ENCODE peak calls at places on chromosomes 5 and 9, in six cellular contexts. One of them, this sample, is unnamed.

GRCh38 chr5:96322217-96322616 is 110.8 kb downstream of the PCSK1 start:
- DNase-seq in H1: no peak
- DNase-seq in fibroblast of lung: no peak
- DNase-seq in A549: no peak
- DNase-seq in B cell: no peak
- DNase-seq in kidney: no peak
- DNase-seq in this sample: no peak

GRCh38 chr9:82091100-82091499 is 102.5 kb downstream of the SPATA31D1 start:
- DNase-seq in H1: no peak
- DNase-seq in B cell: no peak
- DNase-seq in fibroblast of lung: peak; percentile 57
- DNase-seq in A549: no peak
- DNase-seq in kidney: no peak
- DNase-seq in this sample: no peak

GRCh38 chr5:139639619-139640431 is 8.3 kb upstream of the CXXC5 start:
- DNase-seq in A549: no peak
- DNase-seq in H1: peak; percentile 48
- DNase-seq in kidney: peak; percentile 87
- DNase-seq in fibroblast of lung: no peak
- DNase-seq in B cell: no peak
- DNase-seq in this sample: no peak

GRCh38 chr5:169448826-169449225 is 134.7 kb upstream of the SPDL1 start:
- DNase-seq in fibroblast of lung: no peak
- DNase-seq in A549: no peak
- DNase-seq in H1: no peak
- DNase-seq in B cell: no peak
- DNase-seq in kidney: no peak
- DNase-seq in this sample: no peak

GRCh38 chr9:93968451-93969327 is 13.5 kb upstream of the BARX1 start:
- DNase-seq in H1: no peak
- DNase-seq in fibroblast of lung: peak; percentile 45
- DNase-seq in kidney: no peak
- DNase-seq in B cell: no peak
- DNase-seq in A549: no peak
- DNase-seq in this sample: no peak

GRCh38 chr9:100933656-100934055 is 94.9 kb upstream of the PLPPR1 start:
- DNase-seq in H1: no peak
- DNase-seq in kidney: no peak
- DNase-seq in A549: no peak
- DNase-seq in B cell: no peak
- DNase-seq in fibroblast of lung: peak; percentile 69
- DNase-seq in this sample: no peak

GRCh38 chr5:119386945-119387344 is 31.1 kb downstream of the TNFAIP8 start:
- DNase-seq in A549: no peak
- DNase-seq in H1: no peak
- DNase-seq in fibroblast of lung: peak; percentile 37
- DNase-seq in kidney: no peak
- DNase-seq in B cell: no peak
- DNase-seq in this sample: no peak

GRCh38 chr5:74251106-74252032 is 389.2 kb downstream of the ENC1 start:
- DNase-seq in H1: no peak
- DNase-seq in B cell: no peak
- DNase-seq in kidney: no peak
- DNase-seq in A549: no peak
- DNase-seq in fibroblast of lung: peak; percentile 99
- DNase-seq in this sample: peak; percentile 98

GRCh38 chr5:121628783-121629182 is 222.9 kb upstream of the FTMT start:
- DNase-seq in H1: no peak
- DNase-seq in B cell: no peak
- DNase-seq in kidney: no peak
- DNase-seq in A549: no peak
- DNase-seq in fibroblast of lung: no peak
- DNase-seq in this sample: no peak

GRCh38 chr9:120578614-120579013 is 1.4 kb downstream of the CDK5RAP2 start:
- DNase-seq in A549: no peak
- DNase-seq in B cell: no peak
- DNase-seq in H1: no peak
- DNase-seq in fibroblast of lung: no peak
- DNase-seq in kidney: no peak
- DNase-seq in this sample: no peak

GRCh38 chr5:77893225-77893860 is 117.2 kb upstream of the TBCA start:
- DNase-seq in fibroblast of lung: peak; percentile 99
- DNase-seq in A549: peak; percentile 83
- DNase-seq in H1: no peak
- DNase-seq in kidney: no peak
- DNase-seq in B cell: no peak
- DNase-seq in this sample: peak; percentile 86

GRCh38 chr5:151003503-151003860 is 16.9 kb upstream of the GPX3 start:
- DNase-seq in B cell: no peak
- DNase-seq in A549: no peak
- DNase-seq in fibroblast of lung: no peak
- DNase-seq in H1: no peak
- DNase-seq in kidney: no peak
- DNase-seq in this sample: no peak

GRCh38 chr9:93864029-93864428 is 91.1 kb downstream of the BARX1 start:
- DNase-seq in A549: no peak
- DNase-seq in H1: no peak
- DNase-seq in fibroblast of lung: no peak
- DNase-seq in B cell: no peak
- DNase-seq in kidney: no peak
- DNase-seq in this sample: no peak

GRCh38 chr5:6703791-6704190 is 9.4 kb upstream of the TENT4A start:
- DNase-seq in kidney: no peak
- DNase-seq in fibroblast of lung: peak; percentile 69
- DNase-seq in A549: no peak
- DNase-seq in B cell: no peak
- DNase-seq in H1: no peak
- DNase-seq in this sample: no peak

GRCh38 chr9:95910770-95911340 is 35.4 kb downstream of the ERCC6L2 start:
- DNase-seq in B cell: no peak
- DNase-seq in A549: no peak
- DNase-seq in fibroblast of lung: no peak
- DNase-seq in H1: no peak
- DNase-seq in kidney: no peak
- DNase-seq in this sample: no peak

GRCh38 chr9:5624655-5625054 is 4.3 kb upstream of the RIC1 start:
- DNase-seq in fibroblast of lung: no peak
- DNase-seq in B cell: no peak
- DNase-seq in A549: no peak
- DNase-seq in H1: no peak
- DNase-seq in kidney: no peak
- DNase-seq in this sample: no peak

GRCh38 chr5:151234476-151235238 is 10.8 kb upstream of the CCDC69 start:
- DNase-seq in fibroblast of lung: peak; percentile 25
- DNase-seq in A549: peak; percentile 25
- DNase-seq in kidney: peak; percentile 82
- DNase-seq in B cell: peak; percentile 57
- DNase-seq in H1: no peak
- DNase-seq in this sample: no peak

GRCh38 chr5:145295236-145295635 is 539.9 kb downstream of the PRELID2 start:
- DNase-seq in H1: no peak
- DNase-seq in kidney: no peak
- DNase-seq in fibroblast of lung: no peak
- DNase-seq in A549: no peak
- DNase-seq in B cell: no peak
- DNase-seq in this sample: no peak

GRCh38 chr9:5511935-5512580 is 1.7 kb downstream of the PDCD1LG2 start:
- DNase-seq in B cell: no peak
- DNase-seq in H1: no peak
- DNase-seq in kidney: no peak
- DNase-seq in A549: no peak
- DNase-seq in fibroblast of lung: no peak
- DNase-seq in this sample: no peak

GRCh38 chr9:87556039-87556438 is 58.4 kb downstream of the DAPK1 start:
- DNase-seq in B cell: no peak
- DNase-seq in H1: no peak
- DNase-seq in A549: no peak
- DNase-seq in fibroblast of lung: no peak
- DNase-seq in kidney: no peak
- DNase-seq in this sample: no peak

GRCh38 chr5:113029614-113030013 is 53.0 kb downstream of the DCP2 start:
- DNase-seq in A549: no peak
- DNase-seq in kidney: no peak
- DNase-seq in B cell: no peak
- DNase-seq in H1: no peak
- DNase-seq in fibroblast of lung: peak; percentile 62
- DNase-seq in this sample: no peak

GRCh38 chr5:176943816-176944215 is 44.7 kb upstream of the HK3 start:
- DNase-seq in kidney: no peak
- DNase-seq in A549: no peak
- DNase-seq in fibroblast of lung: no peak
- DNase-seq in B cell: no peak
- DNase-seq in H1: no peak
- DNase-seq in this sample: no peak

GRCh38 chr5:6730407-6730806 is 17.2 kb downstream of the TENT4A start:
- DNase-seq in fibroblast of lung: no peak
- DNase-seq in H1: no peak
- DNase-seq in B cell: no peak
- DNase-seq in kidney: no peak
- DNase-seq in A549: no peak
- DNase-seq in this sample: no peak

GRCh38 chr5:6750142-6750840 is 37.1 kb downstream of the TENT4A start:
- DNase-seq in H1: no peak
- DNase-seq in fibroblast of lung: no peak
- DNase-seq in kidney: no peak
- DNase-seq in B cell: no peak
- DNase-seq in A549: no peak
- DNase-seq in this sample: no peak

GRCh38 chr5:41346609-41347008 is 133.3 kb upstream of the C6 start:
- DNase-seq in fibroblast of lung: peak; percentile 3
- DNase-seq in A549: no peak
- DNase-seq in kidney: no peak
- DNase-seq in B cell: no peak
- DNase-seq in H1: no peak
- DNase-seq in this sample: no peak

GRCh38 chr5:115068239-115069086 is 101.2 kb downstream of the TRIM36 start:
- DNase-seq in kidney: no peak
- DNase-seq in A549: no peak
- DNase-seq in H1: no peak
- DNase-seq in B cell: no peak
- DNase-seq in fibroblast of lung: peak; percentile 34
- DNase-seq in this sample: no peak

GRCh38 chr5:163135849-163136248 is 301.5 kb upstream of the CCNG1 start:
- DNase-seq in H1: no peak
- DNase-seq in fibroblast of lung: no peak
- DNase-seq in A549: no peak
- DNase-seq in kidney: no peak
- DNase-seq in B cell: no peak
- DNase-seq in this sample: no peak

DNA sequence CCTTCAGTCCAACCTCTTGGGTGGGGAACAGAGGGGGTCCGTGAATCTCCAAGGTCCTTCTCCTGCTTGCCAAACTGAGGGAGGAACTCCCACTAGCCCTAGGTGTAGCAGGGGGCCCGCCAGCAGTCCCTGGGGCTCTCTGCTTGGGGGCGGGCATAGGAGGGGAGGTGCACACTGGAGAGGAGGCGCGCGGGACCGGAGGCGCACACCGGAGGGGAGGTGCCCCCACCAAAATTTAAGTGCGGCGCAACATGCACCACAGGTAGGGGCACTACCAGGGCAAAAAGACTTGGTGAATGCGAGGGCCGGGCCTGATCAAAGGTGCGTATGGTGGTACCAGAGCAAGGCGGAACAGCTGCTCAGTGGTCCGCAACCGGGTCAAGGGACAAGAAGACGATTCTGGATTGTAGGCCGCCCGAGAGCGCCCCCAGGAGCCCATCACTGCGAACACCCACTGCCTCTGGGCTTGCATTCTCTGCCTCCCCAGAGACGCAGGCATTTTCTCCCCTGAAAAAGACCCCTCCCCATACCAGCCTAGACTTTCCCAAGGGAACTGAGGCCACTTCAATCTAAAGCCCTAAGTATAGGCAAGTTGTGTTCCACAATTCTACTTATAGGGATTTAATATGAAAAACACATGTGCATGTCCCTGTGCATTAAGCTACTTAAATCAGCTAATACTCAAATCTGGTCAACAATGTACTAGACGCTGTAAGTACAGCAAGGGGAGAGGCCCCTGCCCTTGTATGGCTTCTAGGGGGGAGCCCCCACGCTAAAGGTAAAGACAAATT is 50.6 kb downstream of the TGFBI start:
- DNase-seq in kidney: no peak
- DNase-seq in fibroblast of lung: no peak
- DNase-seq in B cell: no peak
- DNase-seq in A549: no peak
- DNase-seq in H1: no peak
- DNase-seq in this sample: no peak
- TF ChIP-seq CTCF in kidney: peak; percentile 26
- TF ChIP-seq CTCF in fibroblast of lung: no peak
- TF ChIP-seq CTCF in B cell: no peak
- TF ChIP-seq CTCF in A549: no peak
- TF ChIP-seq CTCF in H1: peak; percentile 78
- TF ChIP-seq CTCF in this sample: no peak

DNA sequence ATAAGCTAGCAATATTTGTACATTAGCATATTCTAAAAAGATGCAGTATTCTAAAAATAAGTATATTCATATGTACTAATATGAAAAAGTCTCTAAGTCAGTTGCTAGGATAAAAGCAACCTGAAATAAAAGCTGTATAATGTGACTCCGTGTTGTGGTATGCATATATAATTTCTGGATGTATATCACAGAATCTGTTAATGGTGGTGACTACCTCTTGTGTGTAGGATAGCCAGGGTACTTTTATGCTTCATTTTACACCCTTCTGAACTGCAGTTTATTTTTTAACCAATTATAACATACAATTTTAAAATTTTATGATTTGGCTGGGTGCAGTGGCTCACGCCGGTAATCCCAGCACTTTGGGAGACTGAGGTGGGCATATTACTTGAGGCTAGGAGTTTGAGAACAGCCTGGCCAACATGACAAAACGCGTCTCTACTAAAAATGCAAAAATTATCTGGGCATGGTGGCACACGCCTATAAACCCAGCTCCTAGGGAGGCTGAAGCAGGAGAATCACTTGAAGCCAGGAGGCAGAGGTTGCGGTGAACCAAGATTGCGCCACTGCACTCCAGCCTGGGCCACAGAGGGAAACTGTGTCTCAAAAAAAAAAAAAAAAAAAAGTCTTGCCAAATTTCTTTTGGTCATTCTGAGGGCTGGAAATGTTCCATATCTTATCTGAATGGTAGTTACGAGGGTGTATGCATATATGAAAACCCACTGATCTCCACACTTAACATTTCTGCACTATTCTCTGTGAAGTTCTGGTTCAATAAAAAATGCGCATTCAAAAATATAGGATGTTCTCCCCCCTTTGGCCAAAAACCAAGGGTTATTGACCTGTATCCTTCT is 13.7 kb upstream of the NIPAL4 start:
- DNase-seq in fibroblast of lung: no peak
- DNase-seq in H1: no peak
- DNase-seq in kidney: no peak
- DNase-seq in A549: no peak
- DNase-seq in B cell: no peak
- DNase-seq in this sample: no peak
- TF ChIP-seq CTCF in fibroblast of lung: no peak
- TF ChIP-seq CTCF in H1: no peak
- TF ChIP-seq CTCF in kidney: no peak
- TF ChIP-seq CTCF in A549: no peak
- TF ChIP-seq CTCF in B cell: no peak
- TF ChIP-seq CTCF in this sample: no peak

GRCh38 chr5:168314735-168315411 is 23.4 kb downstream of the WWC1 start:
- DNase-seq in B cell: no peak
- DNase-seq in H1: no peak
- DNase-seq in kidney: peak; percentile 88
- DNase-seq in A549: peak; percentile 76
- DNase-seq in fibroblast of lung: peak; percentile 97
- DNase-seq in this sample: peak; percentile 77
- TF ChIP-seq CTCF in B cell: no peak
- TF ChIP-seq CTCF in H1: peak; percentile 13
- TF ChIP-seq CTCF in kidney: no peak
- TF ChIP-seq CTCF in A549: peak; percentile 14
- TF ChIP-seq CTCF in fibroblast of lung: no peak
- TF ChIP-seq CTCF in this sample: no peak

GRCh38 chr5:3741372-3741770 is 145.7 kb downstream of the IRX1 start:
- DNase-seq in fibroblast of lung: peak; percentile 25
- DNase-seq in B cell: no peak
- DNase-seq in H1: no peak
- DNase-seq in kidney: no peak
- DNase-seq in A549: peak; percentile 5
- DNase-seq in this sample: no peak
- TF ChIP-seq CTCF in fibroblast of lung: no peak
- TF ChIP-seq CTCF in B cell: no peak
- TF ChIP-seq CTCF in H1: no peak
- TF ChIP-seq CTCF in kidney: no peak
- TF ChIP-seq CTCF in A549: no peak
- TF ChIP-seq CTCF in this sample: no peak

This sample was measured in AG09309.